ENCODE peak calls at places on chromosomes 2 and 18, in eight cellular contexts. One of them, this sample, is unnamed. For H3K4me1, the result is how much of the 10 kb centered on the place peaks cover.

GRCh38 chr2:206253125-206253787 is 21.2 kb upstream of the ZDBF2 start:
- DNase-seq in effector memory CD4-positive, alpha-beta T cell: no peak
- DNase-seq in cardiac muscle cell: no peak
- DNase-seq in IMR-90: no peak
- DNase-seq in esophagus squamous epithelium: no peak
- DNase-seq in prostate gland: no peak
- DNase-seq in psoas muscle: no peak
- DNase-seq in neuronal stem cell: no peak
- DNase-seq in this sample: no peak

GRCh38 chr2:47033102-47033880 is 117.7 kb upstream of the MCFD2 start:
- DNase-seq in effector memory CD4-positive, alpha-beta T cell: no peak
- DNase-seq in cardiac muscle cell: no peak
- DNase-seq in IMR-90: no peak
- DNase-seq in esophagus squamous epithelium: no peak
- DNase-seq in prostate gland: no peak
- DNase-seq in psoas muscle: no peak
- DNase-seq in neuronal stem cell: no peak
- DNase-seq in this sample: peak

GRCh38 chr2:25159947-25160346 is 8.4 kb downstream of the POMC start:
- DNase-seq in effector memory CD4-positive, alpha-beta T cell: no peak
- DNase-seq in cardiac muscle cell: peak
- DNase-seq in IMR-90: peak
- DNase-seq in esophagus squamous epithelium: no peak
- DNase-seq in prostate gland: no peak
- DNase-seq in psoas muscle: no peak
- DNase-seq in neuronal stem cell: no peak
- DNase-seq in this sample: peak

GRCh38 chr2:23703583-23704385 is 223.1 kb downstream of the ATAD2B start:
- DNase-seq in effector memory CD4-positive, alpha-beta T cell: no peak
- DNase-seq in cardiac muscle cell: no peak
- DNase-seq in IMR-90: no peak
- DNase-seq in esophagus squamous epithelium: no peak
- DNase-seq in prostate gland: no peak
- DNase-seq in psoas muscle: no peak
- DNase-seq in neuronal stem cell: no peak
- DNase-seq in this sample: no peak

GRCh38 chr18:46452820-46453219 is 204.2 kb downstream of the LOXHD1 start:
- DNase-seq in effector memory CD4-positive, alpha-beta T cell: no peak
- DNase-seq in cardiac muscle cell: no peak
- DNase-seq in IMR-90: peak
- DNase-seq in esophagus squamous epithelium: no peak
- DNase-seq in prostate gland: no peak
- DNase-seq in psoas muscle: no peak
- DNase-seq in neuronal stem cell: no peak
- DNase-seq in this sample: no peak

GRCh38 chr2:237726401-237726830 is 72.2 kb upstream of the RBM44 start:
- DNase-seq in effector memory CD4-positive, alpha-beta T cell: no peak
- DNase-seq in cardiac muscle cell: no peak
- DNase-seq in IMR-90: peak
- DNase-seq in esophagus squamous epithelium: no peak
- DNase-seq in prostate gland: peak
- DNase-seq in psoas muscle: no peak
- DNase-seq in neuronal stem cell: no peak
- DNase-seq in this sample: peak

GRCh38 chr18:46756559-46757201 is at the start of gene ST8SIA5:
- DNase-seq in effector memory CD4-positive, alpha-beta T cell: no peak
- DNase-seq in cardiac muscle cell: peak
- DNase-seq in IMR-90: no peak
- DNase-seq in esophagus squamous epithelium: no peak
- DNase-seq in prostate gland: no peak
- DNase-seq in psoas muscle: peak
- DNase-seq in neuronal stem cell: peak
- DNase-seq in this sample: peak

GRCh38 chr2:134295441-134295840 is 41.6 kb downstream of the MGAT5 start:
- DNase-seq in effector memory CD4-positive, alpha-beta T cell: no peak
- DNase-seq in cardiac muscle cell: no peak
- DNase-seq in IMR-90: no peak
- DNase-seq in esophagus squamous epithelium: no peak
- DNase-seq in prostate gland: no peak
- DNase-seq in psoas muscle: no peak
- DNase-seq in neuronal stem cell: no peak
- DNase-seq in this sample: no peak

GRCh38 chr2:39217192-39217550 is 26.6 kb downstream of the CDKL4 start:
- DNase-seq in effector memory CD4-positive, alpha-beta T cell: no peak
- DNase-seq in cardiac muscle cell: no peak
- DNase-seq in IMR-90: no peak
- DNase-seq in esophagus squamous epithelium: no peak
- DNase-seq in prostate gland: no peak
- DNase-seq in psoas muscle: no peak
- DNase-seq in neuronal stem cell: no peak
- DNase-seq in this sample: no peak

GRCh38 chr18:63207154-63207790 is 112.3 kb downstream of the BCL2 start:
- DNase-seq in effector memory CD4-positive, alpha-beta T cell: no peak
- DNase-seq in cardiac muscle cell: no peak
- DNase-seq in IMR-90: no peak
- DNase-seq in esophagus squamous epithelium: no peak
- DNase-seq in prostate gland: no peak
- DNase-seq in psoas muscle: no peak
- DNase-seq in neuronal stem cell: no peak
- DNase-seq in this sample: peak

GRCh38 chr18:60875957-60876507 is 457.2 kb upstream of the CDH20 start:
- DNase-seq in effector memory CD4-positive, alpha-beta T cell: no peak
- DNase-seq in cardiac muscle cell: no peak
- DNase-seq in IMR-90: no peak
- DNase-seq in esophagus squamous epithelium: no peak
- DNase-seq in prostate gland: no peak
- DNase-seq in psoas muscle: no peak
- DNase-seq in neuronal stem cell: no peak
- DNase-seq in this sample: no peak

GRCh38 chr18:35076556-35076955 is 35.3 kb downstream of the MAPRE2 start:
- DNase-seq in effector memory CD4-positive, alpha-beta T cell: no peak
- DNase-seq in cardiac muscle cell: no peak
- DNase-seq in IMR-90: peak
- DNase-seq in esophagus squamous epithelium: no peak
- DNase-seq in prostate gland: no peak
- DNase-seq in psoas muscle: no peak
- DNase-seq in neuronal stem cell: no peak
- DNase-seq in this sample: no peak

GRCh38 chr2:238274152-238274865 is 14.1 kb downstream of the PER2 start:
- DNase-seq in effector memory CD4-positive, alpha-beta T cell: no peak
- DNase-seq in cardiac muscle cell: no peak
- DNase-seq in IMR-90: no peak
- DNase-seq in esophagus squamous epithelium: no peak
- DNase-seq in prostate gland: no peak
- DNase-seq in psoas muscle: peak
- DNase-seq in neuronal stem cell: no peak
- DNase-seq in this sample: no peak

GRCh38 chr2:192029089-192029488 is 165.6 kb downstream of the TMEFF2 start:
- DNase-seq in effector memory CD4-positive, alpha-beta T cell: no peak
- DNase-seq in cardiac muscle cell: no peak
- DNase-seq in IMR-90: peak
- DNase-seq in esophagus squamous epithelium: no peak
- DNase-seq in prostate gland: no peak
- DNase-seq in psoas muscle: no peak
- DNase-seq in neuronal stem cell: no peak
- DNase-seq in this sample: peak

GRCh38 chr18:48319796-48320638 is 89.2 kb downstream of the ZBTB7C start:
- DNase-seq in effector memory CD4-positive, alpha-beta T cell: no peak
- DNase-seq in cardiac muscle cell: no peak
- DNase-seq in IMR-90: peak
- DNase-seq in esophagus squamous epithelium: no peak
- DNase-seq in prostate gland: no peak
- DNase-seq in psoas muscle: no peak
- DNase-seq in neuronal stem cell: no peak
- DNase-seq in this sample: no peak
- H3K27ac ChIP-seq in effector memory CD4-positive, alpha-beta T cell: no peak
- H3K27ac ChIP-seq in cardiac muscle cell: no peak
- H3K27ac ChIP-seq in IMR-90: no peak
- H3K27ac ChIP-seq in esophagus squamous epithelium: no peak
- H3K27ac ChIP-seq in prostate gland: no peak
- H3K27ac ChIP-seq in psoas muscle: no peak
- H3K27ac ChIP-seq in neuronal stem cell: no peak
- H3K27ac ChIP-seq in this sample: no peak

DNA sequence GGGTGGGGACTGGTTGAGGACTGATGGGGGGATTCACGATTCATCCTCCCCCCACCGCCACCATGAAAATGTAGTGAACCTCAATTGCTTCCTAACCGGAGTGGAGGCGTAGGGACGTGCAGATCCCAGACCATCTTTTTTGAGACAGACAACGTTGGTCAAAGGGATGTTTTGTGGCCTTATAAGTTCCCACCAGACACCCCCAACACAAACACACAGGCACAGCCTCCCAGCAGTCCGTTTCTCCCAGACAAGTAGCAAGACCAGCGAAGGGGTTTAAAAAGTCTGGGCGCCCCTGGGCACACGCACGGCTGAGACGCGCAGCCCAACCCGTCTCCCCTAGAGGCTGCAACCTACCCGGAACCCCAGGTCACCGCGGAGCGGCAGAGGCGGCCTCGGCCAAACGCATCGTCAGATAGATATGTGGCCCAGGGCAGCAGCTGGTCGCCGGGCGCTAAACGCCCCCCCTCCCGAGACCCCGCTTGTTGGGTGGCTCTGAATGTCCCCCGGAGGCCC is 1.3 kb downstream of the GBX2 start:
- DNase-seq in effector memory CD4-positive, alpha-beta T cell: no peak
- DNase-seq in cardiac muscle cell: no peak
- DNase-seq in IMR-90: no peak
- DNase-seq in esophagus squamous epithelium: no peak
- DNase-seq in prostate gland: no peak
- DNase-seq in psoas muscle: no peak
- DNase-seq in neuronal stem cell: no peak
- DNase-seq in this sample: no peak
- H3K4me1 ChIP-seq in effector memory CD4-positive, alpha-beta T cell: under half
- H3K4me1 ChIP-seq in cardiac muscle cell: under half
- H3K4me1 ChIP-seq in IMR-90: under half
- H3K4me1 ChIP-seq in esophagus squamous epithelium: half or more
- H3K4me1 ChIP-seq in prostate gland: under half
- H3K4me1 ChIP-seq in psoas muscle: under half
- H3K4me1 ChIP-seq in neuronal stem cell: under half
- H3K4me1 ChIP-seq in this sample: under half

DNA sequence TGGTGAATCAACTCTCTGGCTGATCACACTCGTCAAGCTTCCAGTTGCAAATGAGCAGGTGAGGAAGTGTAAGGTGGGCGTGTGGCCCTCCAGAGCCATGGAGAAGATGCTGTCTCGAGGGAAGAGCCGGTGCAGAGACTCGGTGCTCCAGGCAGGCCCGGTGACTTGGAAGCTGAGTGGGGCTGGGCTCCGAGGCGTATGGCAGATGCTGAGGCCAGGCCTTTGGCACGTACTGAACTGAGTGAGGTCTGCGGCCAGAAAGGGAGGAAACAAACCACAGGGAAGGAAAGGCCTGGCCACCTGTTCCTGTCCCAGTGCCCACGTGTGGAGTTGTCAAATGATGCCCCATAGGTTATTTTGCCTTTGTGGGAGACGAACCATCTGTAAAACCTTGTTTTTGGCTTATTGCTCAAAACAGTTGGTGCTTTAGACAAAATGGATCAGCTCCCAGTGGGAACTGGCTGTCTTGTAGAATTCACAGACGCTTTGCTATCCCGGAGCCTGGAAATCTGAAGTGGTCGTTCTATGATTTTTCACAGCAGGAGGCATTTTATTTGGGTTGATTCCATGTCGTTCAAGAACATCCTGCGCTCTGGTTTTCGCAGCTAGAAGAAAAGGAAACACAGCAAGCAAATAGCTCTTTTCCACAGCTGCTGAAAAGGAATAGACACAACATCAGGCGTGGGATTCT is 117.5 kb upstream of the TMEM18 start:
- DNase-seq in effector memory CD4-positive, alpha-beta T cell: no peak
- DNase-seq in cardiac muscle cell: no peak
- DNase-seq in IMR-90: no peak
- DNase-seq in esophagus squamous epithelium: no peak
- DNase-seq in prostate gland: no peak
- DNase-seq in psoas muscle: no peak
- DNase-seq in neuronal stem cell: no peak
- DNase-seq in this sample: peak
- H3K27ac ChIP-seq in effector memory CD4-positive, alpha-beta T cell: no peak
- H3K27ac ChIP-seq in cardiac muscle cell: no peak
- H3K27ac ChIP-seq in IMR-90: no peak
- H3K27ac ChIP-seq in esophagus squamous epithelium: no peak
- H3K27ac ChIP-seq in prostate gland: no peak
- H3K27ac ChIP-seq in psoas muscle: no peak
- H3K27ac ChIP-seq in neuronal stem cell: no peak
- H3K27ac ChIP-seq in this sample: no peak

DNA sequence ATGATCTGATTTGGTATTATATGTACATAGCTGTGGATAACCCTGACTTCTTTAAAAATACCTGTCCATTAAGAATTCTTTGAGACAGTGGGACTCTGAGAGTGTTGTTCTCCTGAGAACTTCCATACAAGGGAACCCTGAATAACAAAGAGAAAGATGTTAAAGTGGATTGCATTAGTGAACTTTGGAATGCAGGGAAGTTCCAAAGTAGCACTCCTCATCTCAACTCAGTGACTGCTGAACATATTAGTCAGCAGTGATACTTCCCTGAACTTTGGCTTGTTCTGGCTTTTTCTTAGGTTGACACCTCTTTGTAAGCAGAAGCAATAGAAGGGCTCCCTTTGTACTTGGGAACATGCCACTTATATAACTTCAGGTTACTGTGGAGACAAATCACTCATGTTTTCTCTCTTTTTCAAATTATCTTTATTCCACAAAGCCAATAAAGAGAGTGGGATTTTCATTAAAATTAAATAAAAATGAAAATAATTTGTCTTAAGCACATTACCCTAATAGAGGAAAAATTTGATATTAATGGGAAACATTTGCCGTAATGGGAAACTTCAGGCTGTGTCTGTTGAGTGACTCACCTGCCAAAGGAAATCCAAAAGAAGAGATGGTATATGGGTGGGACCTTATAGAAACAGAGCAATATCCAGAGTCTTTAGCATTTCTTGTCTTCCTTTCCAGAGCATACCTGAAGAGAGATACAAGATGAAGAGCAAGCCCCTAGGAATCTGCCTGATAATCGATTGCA is 33.3 kb downstream of the CFLAR start:
- DNase-seq in effector memory CD4-positive, alpha-beta T cell: no peak
- DNase-seq in cardiac muscle cell: no peak
- DNase-seq in IMR-90: peak
- DNase-seq in esophagus squamous epithelium: no peak
- DNase-seq in prostate gland: no peak
- DNase-seq in psoas muscle: no peak
- DNase-seq in neuronal stem cell: no peak
- DNase-seq in this sample: no peak
- H3K4me1 ChIP-seq in effector memory CD4-positive, alpha-beta T cell: under half
- H3K4me1 ChIP-seq in cardiac muscle cell: under half
- H3K4me1 ChIP-seq in IMR-90: under half
- H3K4me1 ChIP-seq in esophagus squamous epithelium: under half
- H3K4me1 ChIP-seq in prostate gland: under half
- H3K4me1 ChIP-seq in psoas muscle: half or more
- H3K4me1 ChIP-seq in neuronal stem cell: under half
- H3K4me1 ChIP-seq in this sample: under half

GRCh38 chr2:43293744-43294695 is 67.6 kb upstream of the ZFP36L2 start:
- DNase-seq in effector memory CD4-positive, alpha-beta T cell: no peak
- DNase-seq in cardiac muscle cell: peak
- DNase-seq in IMR-90: peak
- DNase-seq in esophagus squamous epithelium: no peak
- DNase-seq in prostate gland: peak
- DNase-seq in psoas muscle: no peak
- DNase-seq in neuronal stem cell: no peak
- DNase-seq in this sample: peak
- H3K27ac ChIP-seq in effector memory CD4-positive, alpha-beta T cell: no peak
- H3K27ac ChIP-seq in cardiac muscle cell: peak
- H3K27ac ChIP-seq in IMR-90: peak
- H3K27ac ChIP-seq in esophagus squamous epithelium: peak
- H3K27ac ChIP-seq in prostate gland: peak
- H3K27ac ChIP-seq in psoas muscle: peak
- H3K27ac ChIP-seq in neuronal stem cell: no peak
- H3K27ac ChIP-seq in this sample: peak

GRCh38 chr18:70046796-70047195 is 99.1 kb upstream of the CD226 start:
- DNase-seq in effector memory CD4-positive, alpha-beta T cell: no peak
- DNase-seq in cardiac muscle cell: no peak
- DNase-seq in IMR-90: no peak
- DNase-seq in esophagus squamous epithelium: no peak
- DNase-seq in prostate gland: no peak
- DNase-seq in psoas muscle: no peak
- DNase-seq in neuronal stem cell: no peak
- DNase-seq in this sample: no peak
- H3K4me1 ChIP-seq in effector memory CD4-positive, alpha-beta T cell: under half
- H3K4me1 ChIP-seq in cardiac muscle cell: under half
- H3K4me1 ChIP-seq in IMR-90: under half
- H3K4me1 ChIP-seq in esophagus squamous epithelium: under half
- H3K4me1 ChIP-seq in prostate gland: under half
- H3K4me1 ChIP-seq in psoas muscle: under half
- H3K4me1 ChIP-seq in neuronal stem cell: under half
- H3K4me1 ChIP-seq in this sample: under half